ENCODE peak calls at places on chromosomes 12 and 14, in six cellular contexts. R is activated CD8-positive, alpha-beta memory T cell treated with anti-CD3 and anti-CD28 coated beads, Interleukin-2, amount 50 U/mL, for 4 hours; I is CD4-positive, CD25-positive, alpha-beta regulatory T cell; C is uterus; X is astrocyte of the cerebellum; T is fibroblast of the aortic adventitia. J is an unnamed sample.

GRCh38 chr12:53595212-53595611 is 31.0 kb downstream of the ATF7 start:
- DNase-seq in R (no peak), I (no peak), C (no peak), X (no peak), T (no peak), J (no peak)

GRCh38 chr12:4909734-4910501 is at the start of gene KCNA1:
- DNase-seq in R (no peak), I (no peak), C (no peak), X (no peak), T (peak; percentile 7), J (peak; percentile 55)

GRCh38 chr12:116319851-116320621 is 42.5 kb upstream of the MED13L start:
- DNase-seq in R (peak; percentile 36), I (no peak), C (peak; percentile 93), X (peak; percentile 92), T (peak; percentile 99), J (no peak)

GRCh38 chr12:65747338-65747737 is 76.9 kb upstream of the HMGA2 start:
- DNase-seq in R (no peak), I (no peak), C (no peak), X (no peak), T (no peak), J (no peak)

GRCh38 chr14:27995688-27996087 is 770.9 kb upstream of the FOXG1 start:
- DNase-seq in R (no peak), I (no peak), C (no peak), X (no peak), T (no peak), J (no peak)

GRCh38 chr12:19997996-19998395 is 370.3 kb upstream of the PDE3A start:
- DNase-seq in R (no peak), I (no peak), C (no peak), X (no peak), T (peak; percentile 9), J (no peak)

GRCh38 chr14:81096656-81097055 is 124.1 kb downstream of the GTF2A1 start:
- DNase-seq in R (no peak), I (no peak), C (no peak), X (no peak), T (no peak), J (no peak)

GRCh38 chr12:57803317-57803893 is 15.1 kb downstream of the AVIL start:
- DNase-seq in R (peak; percentile 26), I (peak; percentile 21), C (no peak), X (peak; percentile 16), T (peak; percentile 55), J (peak; percentile 83)

GRCh38 chr12:111788178-111788654 is 21.5 kb downstream of the ALDH2 start:
- DNase-seq in R (no peak), I (no peak), C (no peak), X (no peak), T (peak; percentile 84), J (peak; percentile 37)

GRCh38 chr12:91877461-91878230 is 268.0 kb downstream of the BTG1 start:
- DNase-seq in R (peak; percentile 54), I (peak; percentile 39), C (no peak), X (no peak), T (no peak), J (no peak)

GRCh38 chr14:54713364-54713763 is 146.4 kb downstream of the SAMD4A start:
- DNase-seq in R (no peak), I (no peak), C (no peak), X (peak; percentile 45), T (peak; percentile 88), J (no peak)

GRCh38 chr12:117284160-117284559 is 77.3 kb downstream of the NOS1 start:
- DNase-seq in R (no peak), I (no peak), C (no peak), X (no peak), T (no peak), J (no peak)

GRCh38 chr12:45646851-45647581 is 82.5 kb upstream of the ARID2 start:
- DNase-seq in R (no peak), I (no peak), C (no peak), X (no peak), T (no peak), J (no peak)

GRCh38 chr12:15829949-15830348 is 40.8 kb upstream of the EPS8 start:
- DNase-seq in R (no peak), I (no peak), C (no peak), X (no peak), T (peak; percentile 58), J (no peak)

GRCh38 chr14:69592923-69593677 is 18.3 kb upstream of the SUSD6 start:
- DNase-seq in R (no peak), I (no peak), C (peak; percentile 50), X (peak; percentile 78), T (peak; percentile 92), J (peak; percentile 87)

GRCh38 chr12:110780448-110780847 is 37.8 kb upstream of the PPP1CC start:
- DNase-seq in R (no peak), I (no peak), C (no peak), X (no peak), T (no peak), J (no peak)

GRCh38 chr12:68148261-68148951 is 11.1 kb downstream of the IFNG start:
- DNase-seq in R (no peak), I (no peak), C (no peak), X (no peak), T (no peak), J (no peak)

GRCh38 chr12:119512772-119513497 is 80.6 kb upstream of the TMEM233 start:
- DNase-seq in R (no peak), I (no peak), C (no peak), X (no peak), T (peak; percentile 16), J (no peak)

GRCh38 chr14:90288646-90289355 is 32.4 kb downstream of the PSMC1 start:
- DNase-seq in R (no peak), I (no peak), C (no peak), X (no peak), T (peak; percentile 26), J (peak; percentile 46)

GRCh38 chr12:56348776-56349175 is 10.1 kb downstream of the IL23A start:
- DNase-seq in R (no peak), I (no peak), C (no peak), X (no peak), T (no peak), J (no peak)

GRCh38 chr14:71290960-71291466 is 383.8 kb downstream of the PCNX1 start:
- DNase-seq in R (peak; percentile 26), I (no peak), C (no peak), X (peak; percentile 65), T (peak; percentile 89), J (no peak)

GRCh38 chr14:35470775-35471174 is 63.2 kb upstream of the INSM2 start:
- DNase-seq in R (no peak), I (no peak), C (no peak), X (peak; percentile 4), T (peak; percentile 26), J (peak; percentile 62)

GRCh38 chr14:102524451-102525212 is 15.1 kb upstream of the ANKRD9 start:
- DNase-seq in R (peak; percentile 92), I (peak; percentile 82), C (peak; percentile 97), X (peak; percentile 92), T (peak; percentile 98), J (peak; percentile 98)

GRCh38 chr14:22556990-22557623 is 31.9 kb downstream of the DAD1 start:
- DNase-seq in R (peak; percentile 95), I (peak; percentile 93), C (peak; percentile 82), X (peak; percentile 34), T (peak; percentile 75), J (peak; percentile 92)

GRCh38 chr14:103434868-103435442 is 49.7 kb downstream of the MARK3 start:
- DNase-seq in R (no peak), I (no peak), C (no peak), X (no peak), T (no peak), J (no peak)

GRCh38 chr12:106652510-106653015 is 69.8 kb downstream of the RFX4 start:
- DNase-seq in R (no peak), I (no peak), C (no peak), X (no peak), T (no peak), J (no peak)

GRCh38 chr12:10012630-10013330 is 2.4 kb downstream of the CLEC12B start:
- DNase-seq in R (no peak), I (no peak), C (no peak), X (no peak), T (no peak), J (no peak)

GRCh38 chr12:91778091-91778819 is 367.4 kb downstream of the BTG1 start:
- DNase-seq in R (no peak), I (peak; percentile 24), C (peak; percentile 27), X (no peak), T (peak; percentile 9), J (no peak)

GRCh38 chr12:25839470-25839869 is 119.0 kb upstream of the RASSF8 start:
- DNase-seq in R (no peak), I (no peak), C (no peak), X (no peak), T (no peak), J (no peak)

GRCh38 chr14:77556946-77557345 is 58.3 kb upstream of the ISM2 start:
- DNase-seq in R (no peak), I (no peak), C (no peak), X (no peak), T (no peak), J (no peak)

GRCh38 chr14:95943699-95944098 is 67.1 kb downstream of the TUNAR start:
- DNase-seq in R (no peak), I (no peak), C (no peak), X (no peak), T (no peak), J (no peak)

GRCh38 chr14:93133476-93133875 is 17.8 kb upstream of the ITPK1 start:
- DNase-seq in R (no peak), I (no peak), C (peak; percentile 39), X (no peak), T (peak; percentile 91), J (no peak)

GRCh38 chr14:102540310-102541028 is 30.9 kb upstream of the ANKRD9 start:
- DNase-seq in R (no peak), I (no peak), C (no peak), X (no peak), T (no peak), J (peak; percentile 84)

GRCh38 chr14:103713304-103714062 is 1.8 kb downstream of the XRCC3 start:
- DNase-seq in R (no peak), I (no peak), C (no peak), X (no peak), T (no peak), J (no peak)

GRCh38 chr12:16606201-16606849 is 363 bp upstream of the LMO3 start:
- DNase-seq in R (no peak), I (no peak), C (peak; percentile 68), X (no peak), T (peak; percentile 46), J (peak; percentile 62)

GRCh38 chr12:42525444-42525843 is 64.1 kb downstream of the PRICKLE1 start:
- DNase-seq in R (no peak), I (no peak), C (no peak), X (no peak), T (no peak), J (no peak)

GRCh38 chr12:27619308-27619707 is 76.9 kb upstream of the REP15 start:
- DNase-seq in R (no peak), I (no peak), C (no peak), X (peak; percentile 47), T (peak; percentile 91), J (no peak)

J was measured in D341Med.